ENCODE peak calls at places on chromosomes 12 and 14, in five cellular contexts. L is GM12878, K is hepatocyte, A is GM23248, I is HCT116. X is an unnamed sample.

GRCh38 chr12:55703976-55704761 is 3.5 kb downstream of the ITGA7 start:
- DNase-seq in L (no peak), K (no peak), A (no peak), I (no peak), X (no peak)

GRCh38 chr12:132700212-132700913 is 10.3 kb upstream of the PGAM5 start:
- DNase-seq in L (peak), K (no peak), A (peak), I (no peak), X (no peak)

GRCh38 chr14:102230481-102231210 is 74.3 kb downstream of the MOK start:
- DNase-seq in L (no peak), K (no peak), A (no peak), I (no peak), X (no peak)

GRCh38 chr12:14280921-14281320 is 84.6 kb upstream of the ATF7IP start:
- DNase-seq in L (peak), K (no peak), A (no peak), I (no peak), X (no peak)

GRCh38 chr12:100661300-100661951 is 87.9 kb downstream of the GAS2L3 start:
- DNase-seq in L (no peak), K (no peak), A (peak), I (no peak), X (peak)

GRCh38 chr14:28784262-28785021 is 17.9 kb downstream of the FOXG1 start:
- DNase-seq in L (no peak), K (no peak), A (no peak), I (no peak), X (peak)

GRCh38 chr12:47242426-47242825 is 162.7 kb upstream of the AMIGO2 start:
- DNase-seq in L (no peak), K (no peak), A (no peak), I (no peak), X (no peak)

GRCh38 chr14:104151546-104152245 is 13.3 kb downstream of the KIF26A start:
- DNase-seq in L (no peak), K (no peak), A (no peak), I (no peak), X (no peak)

GRCh38 chr14:31277085-31277484 is 69.5 kb upstream of the HECTD1 start:
- DNase-seq in L (no peak), K (no peak), A (no peak), I (no peak), X (no peak)

GRCh38 chr12:1093166-1093751 is 102.2 kb downstream of the ERC1 start:
- DNase-seq in L (no peak), K (peak), A (peak), I (peak), X (peak)

GRCh38 chr12:87930652-87931051 is 98.5 kb downstream of the C12orf50 start:
- DNase-seq in L (no peak), K (no peak), A (no peak), I (no peak), X (no peak)

GRCh38 chr14:57831981-57832380 is 33.9 kb downstream of the SLC35F4 start:
- DNase-seq in L (no peak), K (peak), A (no peak), I (no peak), X (peak)

DNA sequence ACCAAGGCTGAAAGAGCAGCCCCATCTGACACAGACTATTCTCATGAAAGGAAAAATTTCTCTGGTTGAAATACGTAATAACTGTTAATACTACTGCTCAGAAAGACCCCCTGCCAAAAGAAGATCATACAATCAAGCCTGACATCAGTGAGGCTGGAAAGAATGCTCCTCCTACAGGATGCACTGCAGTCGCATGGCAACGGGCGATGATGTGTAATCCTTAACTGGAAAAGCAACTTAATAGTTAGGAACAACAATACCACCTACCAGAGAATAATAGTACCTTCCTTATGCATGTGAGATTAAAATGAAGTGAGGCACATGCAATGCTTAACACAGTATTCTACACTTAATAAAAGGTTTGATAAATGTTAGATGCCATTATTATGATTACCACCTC is 1.2 kb upstream of the GOLGA5 start:
- DNase-seq in L (no peak), K (no peak), A (peak), I (no peak), X (peak)
- H2AFZ ChIP-seq in L (no peak), K (peak), A (peak), I (no peak), X (peak)

GRCh38 chr12:107607464-107608392 is 77.9 kb upstream of the PWP1 start:
- DNase-seq in L (peak), K (peak), A (peak), I (peak), X (peak)
- H2AFZ ChIP-seq in L (no peak), K (no peak), A (no peak), I (no peak), X (no peak)

DNA sequence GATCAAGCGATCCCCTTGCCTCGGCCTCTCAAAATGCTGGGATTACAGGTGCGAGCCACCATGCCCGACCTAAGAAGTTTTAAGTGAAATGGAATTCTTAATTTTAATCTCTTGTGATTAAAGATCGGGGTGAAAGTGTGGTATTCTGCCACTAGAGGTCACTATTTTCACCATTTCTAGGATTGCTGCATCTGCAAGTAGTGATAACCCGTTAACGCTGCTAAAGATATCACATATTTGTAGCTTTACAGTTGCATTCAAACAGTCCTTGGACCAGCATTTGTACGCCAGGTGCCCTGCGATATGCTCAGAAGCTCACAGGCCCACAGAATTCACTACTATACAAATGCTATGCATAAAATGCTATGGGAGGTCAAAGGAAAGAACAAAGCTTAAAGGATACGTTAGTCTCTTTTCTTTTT is 19.3 kb downstream of the CCDC62 start:
- DNase-seq in L (no peak), K (peak), A (peak), I (peak), X (peak)
- H2AFZ ChIP-seq in L (no peak), K (no peak), A (no peak), I (no peak), X (no peak)

DNA sequence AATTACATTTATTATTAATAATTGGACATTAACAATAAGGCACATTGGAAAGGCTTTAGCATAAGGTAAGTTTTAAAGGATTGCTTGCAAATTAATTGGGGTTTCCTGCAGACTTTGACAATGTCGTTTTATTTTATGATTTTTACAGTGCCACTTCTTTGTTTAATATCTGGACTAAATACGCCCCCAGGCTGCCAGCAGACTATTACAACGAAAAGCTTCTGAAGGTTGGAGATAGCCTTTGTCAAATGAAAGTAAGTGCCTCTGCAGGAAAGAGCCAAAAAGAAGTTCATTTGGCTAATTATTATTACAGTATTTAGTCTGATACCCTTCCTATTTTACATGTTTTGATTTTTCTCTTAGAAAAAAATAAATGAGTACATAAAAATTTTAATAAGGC is 11.3 kb downstream of the CFAP54 start:
- DNase-seq in L (no peak), K (no peak), A (peak), I (no peak), X (no peak)
- H2AFZ ChIP-seq in L (peak), K (no peak), A (peak), I (peak), X (peak)

GRCh38 chr12:125988545-125988944 is 923.3 kb downstream of the AACS start:
- DNase-seq in L (no peak), K (no peak), A (no peak), I (no peak), X (no peak)

GRCh38 chr12:125981610-125982253 is 916.5 kb downstream of the AACS start:
- DNase-seq in L (no peak), K (peak), A (no peak), I (no peak), X (no peak)

GRCh38 chr12:125983784-125984510 is 918.7 kb downstream of the AACS start:
- DNase-seq in L (no peak), K (peak), A (no peak), I (no peak), X (peak)

GRCh38 chr12:125983094-125983783 is 918.0 kb downstream of the AACS start:
- DNase-seq in L (no peak), K (peak), A (no peak), I (no peak), X (peak)
- H2AFZ ChIP-seq in L (no peak), K (peak), A (no peak), I (no peak), X (no peak)